ENCODE peak calls at places on chromosomes 2 and 18, in nine cellular contexts. One of them, this sample, is unnamed. For H3K4me1, the result is how much of the 10 kb centered on the place peaks cover.

GRCh38 chr2:227804970-227805369 is 8.7 kb upstream of the CCL20 start:
- DNase-seq in sigmoid colon: no peak
- DNase-seq in tibial nerve: no peak
- DNase-seq in Karpas-422: no peak
- DNase-seq in neuronal stem cell: no peak
- DNase-seq in adrenal gland: no peak
- DNase-seq in GM23248: no peak
- DNase-seq in spleen: no peak
- DNase-seq in tibial artery: no peak
- DNase-seq in this sample: no peak

GRCh38 chr2:240351826-240352426 is 83.5 kb upstream of the GPC1 start:
- DNase-seq in sigmoid colon: peak
- DNase-seq in tibial nerve: no peak
- DNase-seq in Karpas-422: no peak
- DNase-seq in neuronal stem cell: no peak
- DNase-seq in adrenal gland: no peak
- DNase-seq in GM23248: no peak
- DNase-seq in spleen: no peak
- DNase-seq in tibial artery: peak
- DNase-seq in this sample: no peak

GRCh38 chr2:21042958-21043743 is 722 bp downstream of the APOB start:
- DNase-seq in sigmoid colon: peak
- DNase-seq in tibial nerve: peak
- DNase-seq in Karpas-422: peak
- DNase-seq in neuronal stem cell: peak
- DNase-seq in adrenal gland: peak
- DNase-seq in GM23248: peak
- DNase-seq in spleen: peak
- DNase-seq in tibial artery: peak
- DNase-seq in this sample: no peak

GRCh38 chr2:72980535-72981217 is 63.4 kb downstream of the EMX1 start:
- DNase-seq in sigmoid colon: no peak
- DNase-seq in tibial nerve: no peak
- DNase-seq in Karpas-422: no peak
- DNase-seq in neuronal stem cell: no peak
- DNase-seq in adrenal gland: no peak
- DNase-seq in GM23248: peak
- DNase-seq in spleen: peak
- DNase-seq in tibial artery: no peak
- DNase-seq in this sample: no peak

GRCh38 chr2:219287569-219288265 is 8.6 kb downstream of the DNAJB2 start:
- DNase-seq in sigmoid colon: peak
- DNase-seq in tibial nerve: no peak
- DNase-seq in Karpas-422: no peak
- DNase-seq in neuronal stem cell: no peak
- DNase-seq in adrenal gland: no peak
- DNase-seq in GM23248: no peak
- DNase-seq in spleen: no peak
- DNase-seq in tibial artery: no peak
- DNase-seq in this sample: no peak

GRCh38 chr2:101823347-101823791 is 125.9 kb downstream of the MAP4K4 start:
- DNase-seq in sigmoid colon: peak
- DNase-seq in tibial nerve: peak
- DNase-seq in Karpas-422: peak
- DNase-seq in neuronal stem cell: peak
- DNase-seq in adrenal gland: peak
- DNase-seq in GM23248: peak
- DNase-seq in spleen: no peak
- DNase-seq in tibial artery: no peak
- DNase-seq in this sample: peak

GRCh38 chr2:225668606-225669266 is 269.2 kb downstream of the NYAP2 start:
- DNase-seq in sigmoid colon: no peak
- DNase-seq in tibial nerve: peak
- DNase-seq in Karpas-422: peak
- DNase-seq in neuronal stem cell: no peak
- DNase-seq in adrenal gland: peak
- DNase-seq in GM23248: peak
- DNase-seq in spleen: no peak
- DNase-seq in tibial artery: no peak
- DNase-seq in this sample: no peak

GRCh38 chr2:72115361-72116080 is 32.1 kb downstream of the CYP26B1 start:
- DNase-seq in sigmoid colon: peak
- DNase-seq in tibial nerve: no peak
- DNase-seq in Karpas-422: no peak
- DNase-seq in neuronal stem cell: no peak
- DNase-seq in adrenal gland: peak
- DNase-seq in GM23248: peak
- DNase-seq in spleen: no peak
- DNase-seq in tibial artery: peak
- DNase-seq in this sample: peak

GRCh38 chr2:196143641-196144236 is 27.6 kb downstream of the STK17B start:
- DNase-seq in sigmoid colon: no peak
- DNase-seq in tibial nerve: no peak
- DNase-seq in Karpas-422: no peak
- DNase-seq in neuronal stem cell: no peak
- DNase-seq in adrenal gland: no peak
- DNase-seq in GM23248: peak
- DNase-seq in spleen: no peak
- DNase-seq in tibial artery: no peak
- DNase-seq in this sample: no peak

GRCh38 chr2:70789304-70790078 is 952 bp downstream of the FIGLA start:
- DNase-seq in sigmoid colon: peak
- DNase-seq in tibial nerve: peak
- DNase-seq in Karpas-422: peak
- DNase-seq in neuronal stem cell: peak
- DNase-seq in adrenal gland: peak
- DNase-seq in GM23248: peak
- DNase-seq in spleen: peak
- DNase-seq in tibial artery: peak
- DNase-seq in this sample: no peak

GRCh38 chr2:105858868-105859693 is 114.4 kb downstream of the NCK2 start:
- DNase-seq in sigmoid colon: no peak
- DNase-seq in tibial nerve: no peak
- DNase-seq in Karpas-422: no peak
- DNase-seq in neuronal stem cell: no peak
- DNase-seq in adrenal gland: no peak
- DNase-seq in GM23248: no peak
- DNase-seq in spleen: no peak
- DNase-seq in tibial artery: no peak
- DNase-seq in this sample: no peak

GRCh38 chr2:167292430-167293171 is 404.3 kb downstream of the XIRP2 start:
- DNase-seq in sigmoid colon: peak
- DNase-seq in tibial nerve: peak
- DNase-seq in Karpas-422: peak
- DNase-seq in neuronal stem cell: peak
- DNase-seq in adrenal gland: peak
- DNase-seq in GM23248: peak
- DNase-seq in spleen: peak
- DNase-seq in tibial artery: peak
- DNase-seq in this sample: peak

GRCh38 chr2:24049485-24050021 is at the start of gene FKBP1B:
- DNase-seq in sigmoid colon: peak
- DNase-seq in tibial nerve: peak
- DNase-seq in Karpas-422: peak
- DNase-seq in neuronal stem cell: peak
- DNase-seq in adrenal gland: peak
- DNase-seq in GM23248: peak
- DNase-seq in spleen: peak
- DNase-seq in tibial artery: peak
- DNase-seq in this sample: peak

GRCh38 chr2:225041871-225042799 is at the start of gene DOCK10:
- DNase-seq in sigmoid colon: no peak
- DNase-seq in tibial nerve: no peak
- DNase-seq in Karpas-422: no peak
- DNase-seq in neuronal stem cell: peak
- DNase-seq in adrenal gland: peak
- DNase-seq in GM23248: peak
- DNase-seq in spleen: peak
- DNase-seq in tibial artery: no peak
- DNase-seq in this sample: no peak

GRCh38 chr2:220493871-220494525 is 866.6 kb downstream of the SLC4A3 start:
- DNase-seq in sigmoid colon: no peak
- DNase-seq in tibial nerve: no peak
- DNase-seq in Karpas-422: no peak
- DNase-seq in neuronal stem cell: no peak
- DNase-seq in adrenal gland: no peak
- DNase-seq in GM23248: no peak
- DNase-seq in spleen: no peak
- DNase-seq in tibial artery: no peak
- DNase-seq in this sample: no peak

GRCh38 chr2:177165731-177166711 is 46.6 kb upstream of the HNRNPA3 start:
- DNase-seq in sigmoid colon: no peak
- DNase-seq in tibial nerve: no peak
- DNase-seq in Karpas-422: peak
- DNase-seq in neuronal stem cell: no peak
- DNase-seq in adrenal gland: peak
- DNase-seq in GM23248: peak
- DNase-seq in spleen: no peak
- DNase-seq in tibial artery: no peak
- DNase-seq in this sample: no peak

GRCh38 chr18:49734836-49735235 is 78.5 kb downstream of the ACAA2 start:
- DNase-seq in sigmoid colon: no peak
- DNase-seq in tibial nerve: no peak
- DNase-seq in Karpas-422: no peak
- DNase-seq in neuronal stem cell: no peak
- DNase-seq in adrenal gland: no peak
- DNase-seq in GM23248: no peak
- DNase-seq in spleen: no peak
- DNase-seq in tibial artery: no peak
- DNase-seq in this sample: no peak

GRCh38 chr2:150710916-150711315 is 223.4 kb upstream of the RND3 start:
- DNase-seq in sigmoid colon: no peak
- DNase-seq in tibial nerve: no peak
- DNase-seq in Karpas-422: no peak
- DNase-seq in neuronal stem cell: no peak
- DNase-seq in adrenal gland: peak
- DNase-seq in GM23248: no peak
- DNase-seq in spleen: no peak
- DNase-seq in tibial artery: no peak
- DNase-seq in this sample: no peak

GRCh38 chr18:41923495-41923894 is 31.5 kb upstream of the PIK3C3 start:
- DNase-seq in sigmoid colon: no peak
- DNase-seq in tibial nerve: no peak
- DNase-seq in Karpas-422: peak
- DNase-seq in neuronal stem cell: no peak
- DNase-seq in adrenal gland: no peak
- DNase-seq in GM23248: no peak
- DNase-seq in spleen: no peak
- DNase-seq in tibial artery: no peak
- DNase-seq in this sample: no peak

GRCh38 chr2:240558229-240558885 is 569 bp upstream of the ANKMY1 start:
- DNase-seq in sigmoid colon: peak
- DNase-seq in tibial nerve: no peak
- DNase-seq in Karpas-422: no peak
- DNase-seq in neuronal stem cell: no peak
- DNase-seq in adrenal gland: no peak
- DNase-seq in GM23248: no peak
- DNase-seq in spleen: no peak
- DNase-seq in tibial artery: no peak
- DNase-seq in this sample: no peak

GRCh38 chr18:46715062-46715461 is 41.8 kb downstream of the ST8SIA5 start:
- DNase-seq in sigmoid colon: no peak
- DNase-seq in tibial nerve: no peak
- DNase-seq in Karpas-422: no peak
- DNase-seq in neuronal stem cell: no peak
- DNase-seq in adrenal gland: no peak
- DNase-seq in GM23248: no peak
- DNase-seq in spleen: no peak
- DNase-seq in tibial artery: no peak
- DNase-seq in this sample: no peak

GRCh38 chr2:110858993-110859770 is 126.8 kb downstream of the ACOXL start:
- DNase-seq in sigmoid colon: no peak
- DNase-seq in tibial nerve: no peak
- DNase-seq in Karpas-422: no peak
- DNase-seq in neuronal stem cell: no peak
- DNase-seq in adrenal gland: no peak
- DNase-seq in GM23248: no peak
- DNase-seq in spleen: no peak
- DNase-seq in tibial artery: no peak
- DNase-seq in this sample: no peak

GRCh38 chr2:236538242-236538641 is 31.4 kb upstream of the ACKR3 start:
- DNase-seq in sigmoid colon: no peak
- DNase-seq in tibial nerve: no peak
- DNase-seq in Karpas-422: no peak
- DNase-seq in neuronal stem cell: no peak
- DNase-seq in adrenal gland: no peak
- DNase-seq in GM23248: no peak
- DNase-seq in spleen: no peak
- DNase-seq in tibial artery: no peak
- DNase-seq in this sample: no peak

GRCh38 chr2:16391986-16392385 is 273.6 kb downstream of the CYRIA start:
- DNase-seq in sigmoid colon: no peak
- DNase-seq in tibial nerve: no peak
- DNase-seq in Karpas-422: no peak
- DNase-seq in neuronal stem cell: no peak
- DNase-seq in adrenal gland: no peak
- DNase-seq in GM23248: no peak
- DNase-seq in spleen: no peak
- DNase-seq in tibial artery: no peak
- DNase-seq in this sample: no peak
- H3K4me1 ChIP-seq in sigmoid colon: under half
- H3K4me1 ChIP-seq in tibial nerve: under half
- H3K4me1 ChIP-seq in Karpas-422: under half
- H3K4me1 ChIP-seq in neuronal stem cell: under half
- H3K4me1 ChIP-seq in adrenal gland: under half
- H3K4me1 ChIP-seq in GM23248: under half
- H3K4me1 ChIP-seq in spleen: under half
- H3K4me1 ChIP-seq in tibial artery: under half
- H3K4me1 ChIP-seq in this sample: under half

GRCh38 chr2:191170301-191170636 is 19.5 kb upstream of the STAT4 start:
- DNase-seq in sigmoid colon: no peak
- DNase-seq in tibial nerve: no peak
- DNase-seq in Karpas-422: no peak
- DNase-seq in neuronal stem cell: no peak
- DNase-seq in adrenal gland: no peak
- DNase-seq in GM23248: peak
- DNase-seq in spleen: no peak
- DNase-seq in tibial artery: no peak
- DNase-seq in this sample: no peak
- H3K4me1 ChIP-seq in sigmoid colon: under half
- H3K4me1 ChIP-seq in tibial nerve: under half
- H3K4me1 ChIP-seq in Karpas-422: under half
- H3K4me1 ChIP-seq in neuronal stem cell: under half
- H3K4me1 ChIP-seq in adrenal gland: under half
- H3K4me1 ChIP-seq in GM23248: half or more
- H3K4me1 ChIP-seq in spleen: under half
- H3K4me1 ChIP-seq in tibial artery: under half
- H3K4me1 ChIP-seq in this sample: under half

GRCh38 chr2:63990072-63990471 is 29.2 kb downstream of the VPS54 start:
- DNase-seq in sigmoid colon: no peak
- DNase-seq in tibial nerve: no peak
- DNase-seq in Karpas-422: no peak
- DNase-seq in neuronal stem cell: no peak
- DNase-seq in adrenal gland: no peak
- DNase-seq in GM23248: no peak
- DNase-seq in spleen: no peak
- DNase-seq in tibial artery: no peak
- DNase-seq in this sample: no peak
- H3K4me1 ChIP-seq in sigmoid colon: under half
- H3K4me1 ChIP-seq in tibial nerve: under half
- H3K4me1 ChIP-seq in Karpas-422: under half
- H3K4me1 ChIP-seq in neuronal stem cell: under half
- H3K4me1 ChIP-seq in adrenal gland: under half
- H3K4me1 ChIP-seq in GM23248: under half
- H3K4me1 ChIP-seq in spleen: under half
- H3K4me1 ChIP-seq in tibial artery: under half
- H3K4me1 ChIP-seq in this sample: under half

GRCh38 chr2:233417282-233417681 is 63.0 kb downstream of the DGKD start:
- DNase-seq in sigmoid colon: no peak
- DNase-seq in tibial nerve: no peak
- DNase-seq in Karpas-422: no peak
- DNase-seq in neuronal stem cell: no peak
- DNase-seq in adrenal gland: no peak
- DNase-seq in GM23248: no peak
- DNase-seq in spleen: no peak
- DNase-seq in tibial artery: no peak
- DNase-seq in this sample: no peak
- H3K4me1 ChIP-seq in sigmoid colon: half or more
- H3K4me1 ChIP-seq in tibial nerve: under half
- H3K4me1 ChIP-seq in Karpas-422: under half
- H3K4me1 ChIP-seq in neuronal stem cell: under half
- H3K4me1 ChIP-seq in adrenal gland: under half
- H3K4me1 ChIP-seq in GM23248: under half
- H3K4me1 ChIP-seq in spleen: half or more
- H3K4me1 ChIP-seq in tibial artery: half or more
- H3K4me1 ChIP-seq in this sample: under half